ENCODE peak calls at places on chromosome 21, in eight cellular contexts. W is neural crest cell, M is lower leg skin, Y is HL-60, A is K562, O is kidney glomerular epithelial cell, J is anterior cingulate cortex, N is T follicular helper cell. B is an unnamed sample.

GRCh38 chr21:29164330-29164942 is 34.0 kb downstream of the MAP3K7CL start:
- DNase-seq in W (no peak), M (no peak), Y (no peak), A (peak; percentile 50), O (peak; percentile 77), J (no peak), N (no peak), B (no peak)

GRCh38 chr21:31195334-31196015 is 148.6 kb downstream of the TIAM1 start:
- DNase-seq in W (no peak), M (no peak), Y (no peak), A (no peak), O (no peak), J (no peak), N (no peak), B (no peak)

GRCh38 chr21:31236528-31236927 is 107.5 kb downstream of the TIAM1 start:
- DNase-seq in W (no peak), M (no peak), Y (no peak), A (no peak), O (no peak), J (no peak), N (no peak), B (no peak)

GRCh38 chr21:44734026-44734745 is 22.8 kb upstream of the TSPEAR start:
- DNase-seq in W (no peak), M (no peak), Y (no peak), A (no peak), O (no peak), J (no peak), N (no peak), B (no peak)

GRCh38 chr21:28554660-28555475 is 437.8 kb downstream of the LTN1 start:
- DNase-seq in W (no peak), M (no peak), Y (no peak), A (no peak), O (peak; percentile 9), J (no peak), N (no peak), B (no peak)

GRCh38 chr21:29145354-29145782 is 14.9 kb downstream of the MAP3K7CL start:
- DNase-seq in W (no peak), M (peak; percentile 29), Y (no peak), A (no peak), O (peak; percentile 70), J (peak; percentile 6), N (no peak), B (no peak)

GRCh38 chr21:45615145-45615711 is 28.3 kb upstream of the PCBP3 start:
- DNase-seq in W (no peak), M (no peak), Y (no peak), A (no peak), O (no peak), J (no peak), N (peak; percentile 92), B (peak; percentile 48)

GRCh38 chr21:36113647-36114428 is 21.0 kb upstream of the CBR3 start:
- DNase-seq in W (no peak), M (no peak), Y (no peak), A (no peak), O (no peak), J (peak; percentile 7), N (peak; percentile 60), B (no peak)

GRCh38 chr21:43207868-43208267 is 39.1 kb downstream of the CRYAA start:
- DNase-seq in W (no peak), M (peak; percentile 9), Y (no peak), A (no peak), O (no peak), J (no peak), N (no peak), B (peak; percentile 24)

GRCh38 chr21:42781150-42781980 is 98.0 kb downstream of the WDR4 start:
- DNase-seq in W (no peak), M (no peak), Y (no peak), A (no peak), O (no peak), J (no peak), N (no peak), B (no peak)

GRCh38 chr21:41953831-41954653 is at the start of gene C2CD2:
- DNase-seq in W (peak; percentile 37), M (no peak), Y (peak; percentile 52), A (peak; percentile 99), O (peak; percentile 43), J (peak; percentile 39), N (no peak), B (no peak)